ENCODE peak calls at places on chromosomes 5 and 9, in nine cellular contexts. L is putamen, P is left ventricle myocardium inferior, R is Calu3, I is mucosa of gallbladder, D is coronary artery, T is GM20000, Z is OCI-LY7, H is ACHN. W is an unnamed sample.
A peak's percentile ranks its signal among the peaks of the same experiment; 100 is the strongest.

GRCh38 chr5:6708814-6709213 is 4.4 kb upstream of the TENT4A start:
- DNase-seq in L (no peak), P (peak; percentile 46), R (no peak), I (no peak), D (no peak), T (no peak), Z (no peak), H (no peak), W (peak; percentile 50)

GRCh38 chr5:176648467-176649194 is 1.3 kb downstream of the TSPAN17 start:
- DNase-seq in L (no peak), P (no peak), R (no peak), I (no peak), D (no peak), T (no peak), Z (no peak), H (no peak), W (no peak)

GRCh38 chr5:168114444-168115017 is 176.9 kb upstream of the WWC1 start:
- DNase-seq in L (peak; percentile 40), P (peak; percentile 28), R (peak; percentile 90), I (peak; percentile 39), D (no peak), T (peak; percentile 66), Z (peak; percentile 13), H (peak; percentile 41), W (peak; percentile 55)

GRCh38 chr9:98192503-98193335 is at the start of gene CORO2A:
- DNase-seq in L (peak; percentile 31), P (peak; percentile 75), R (peak; percentile 85), I (peak; percentile 65), D (no peak), T (peak; percentile 94), Z (peak; percentile 69), H (peak; percentile 84), W (no peak)

GRCh38 chr9:124098141-124098905 is 86.8 kb downstream of the LHX2 start:
- DNase-seq in L (no peak), P (no peak), R (no peak), I (no peak), D (no peak), T (no peak), Z (no peak), H (no peak), W (no peak)

GRCh38 chr5:117255211-117256032 is 680.8 kb upstream of the SEMA6A start:
- DNase-seq in L (peak; percentile 33), P (no peak), R (no peak), I (no peak), D (no peak), T (no peak), Z (no peak), H (no peak), W (no peak)

GRCh38 chr9:105157178-105157583 is 87.3 kb upstream of the SLC44A1 start:
- DNase-seq in L (peak; percentile 71), P (peak; percentile 41), R (peak; percentile 28), I (peak; percentile 70), D (peak; percentile 81), T (peak; percentile 62), Z (peak; percentile 76), H (peak; percentile 69), W (peak; percentile 83)

GRCh38 chr5:122942164-122942914 is 94.2 kb downstream of the PPIC start:
- DNase-seq in L (no peak), P (no peak), R (no peak), I (no peak), D (no peak), T (no peak), Z (no peak), H (no peak), W (no peak)

GRCh38 chr5:116482394-116482793 is 92.2 kb downstream of the SEMA6A start:
- DNase-seq in L (no peak), P (no peak), R (no peak), I (no peak), D (no peak), T (no peak), Z (no peak), H (no peak), W (peak; percentile 52)

GRCh38 chr5:166961938-166962337 is 1329.5 kb upstream of the WWC1 start:
- DNase-seq in L (no peak), P (no peak), R (no peak), I (no peak), D (no peak), T (no peak), Z (no peak), H (no peak), W (no peak)

GRCh38 chr9:129875687-129876395 is 40.6 kb downstream of the USP20 start:
- DNase-seq in L (no peak), P (no peak), R (no peak), I (no peak), D (no peak), T (no peak), Z (no peak), H (no peak), W (no peak)

GRCh38 chr5:55140908-55141665 is 18.9 kb upstream of the GPX8 start:
- DNase-seq in L (no peak), P (no peak), R (no peak), I (no peak), D (no peak), T (no peak), Z (no peak), H (no peak), W (no peak)

GRCh38 chr9:5563417-5563815 is 53.1 kb downstream of the PDCD1LG2 start:
- DNase-seq in L (no peak), P (no peak), R (no peak), I (no peak), D (no peak), T (no peak), Z (no peak), H (no peak), W (peak; percentile 33)

GRCh38 chr9:87673446-87674109 is 52.3 kb upstream of the CTSL start:
- DNase-seq in L (no peak), P (no peak), R (no peak), I (no peak), D (peak; percentile 61), T (no peak), Z (no peak), H (no peak), W (no peak)

GRCh38 chr5:142325677-142326479 is 1.1 kb upstream of the SPRY4 start:
- DNase-seq in L (no peak), P (peak; percentile 72), R (peak; percentile 88), I (peak; percentile 61), D (no peak), T (no peak), Z (no peak), H (peak; percentile 57), W (peak; percentile 41)

GRCh38 chr9:79611091-79611614 is 39.4 kb downstream of the TLE4 start:
- DNase-seq in L (no peak), P (no peak), R (no peak), I (no peak), D (no peak), T (peak; percentile 9), Z (peak; percentile 18), H (peak; percentile 91), W (peak; percentile 89)

GRCh38 chr5:136910625-136911024 is 545.3 kb upstream of the TRPC7 start:
- DNase-seq in L (no peak), P (no peak), R (no peak), I (no peak), D (no peak), T (no peak), Z (no peak), H (no peak), W (no peak)

GRCh38 chr5:177171961-177172360 is 38.4 kb downstream of the NSD1 start:
- DNase-seq in L (no peak), P (no peak), R (no peak), I (no peak), D (no peak), T (no peak), Z (no peak), H (no peak), W (no peak)

GRCh38 chr9:6024035-6024554 is 8.7 kb upstream of the RANBP6 start:
- DNase-seq in L (no peak), P (no peak), R (peak; percentile 14), I (no peak), D (no peak), T (peak; percentile 53), Z (peak; percentile 74), H (peak; percentile 33), W (peak; percentile 33)

GRCh38 chr9:113519401-113520108 is 56.0 kb downstream of the RGS3 start:
- DNase-seq in L (no peak), P (no peak), R (peak; percentile 52), I (peak; percentile 68), D (no peak), T (no peak), Z (no peak), H (peak; percentile 86), W (peak; percentile 99)

GRCh38 chr9:135265931-135266330 is 178.5 kb downstream of the OLFM1 start:
- DNase-seq in L (no peak), P (no peak), R (no peak), I (no peak), D (no peak), T (no peak), Z (no peak), H (no peak), W (no peak)

GRCh38 chr9:136711751-136712689 is at the start of gene DIPK1B:
- DNase-seq in L (no peak), P (no peak), R (no peak), I (no peak), D (no peak), T (no peak), Z (peak; percentile 62), H (no peak), W (no peak)

GRCh38 chr9:93028448-93029006 is 30.0 kb upstream of the SUSD3 start:
- DNase-seq in L (no peak), P (no peak), R (no peak), I (no peak), D (no peak), T (peak; percentile 68), Z (peak; percentile 90), H (no peak), W (no peak)

GRCh38 chr9:13904746-13905145 is 409.2 kb downstream of the NFIB start:
- DNase-seq in L (no peak), P (no peak), R (no peak), I (no peak), D (no peak), T (no peak), Z (no peak), H (no peak), W (peak; percentile 22)

GRCh38 chr5:158388018-158388417 is 529.1 kb upstream of the CLINT1 start:
- DNase-seq in L (no peak), P (no peak), R (no peak), I (peak; percentile 83), D (no peak), T (no peak), Z (no peak), H (no peak), W (peak; percentile 62)

GRCh38 chr5:168844566-168845296 is 265.6 kb upstream of the PANK3 start:
- DNase-seq in L (no peak), P (no peak), R (no peak), I (no peak), D (no peak), T (no peak), Z (no peak), H (no peak), W (no peak)

GRCh38 chr5:133289686-133290367 is 238.0 kb downstream of the HSPA4 start:
- DNase-seq in L (peak; percentile 46), P (no peak), R (no peak), I (no peak), D (no peak), T (no peak), Z (no peak), H (no peak), W (no peak)